ENCODE peak calls at places on chromosomes 3 and 15, in eight cellular contexts. G is EH; C is stimulated activated CD4-positive, alpha-beta T cell treated with anti-CD3 and anti-CD28 coated beads, Interleukin-1b, Interleukin-23, amount 100 ng/mL, for 1 hour; M is ACHN; H is ovary; F is activated CD8-positive, alpha-beta memory T cell treated with anti-CD3 and anti-CD28 coated beads, Interleukin-2, amount 50 U/mL, for 48 hours; J is activated T-cell treated with anti-CD3 and anti-CD28 coated beads, Interleukin-2, amount 50 U/mL, for 24 hours; Y is MM.1S. T is an unnamed sample.

GRCh38 chr3:61719278-61719977 is 158.1 kb downstream of the PTPRG start:
- DNase-seq in H (no peak), Y (no peak), M (no peak), F (no peak), C (no peak), G (no peak), J (no peak), T (no peak)

GRCh38 chr15:28026221-28026620 is 72.9 kb downstream of the OCA2 start:
- DNase-seq in J (no peak), M (no peak), F (no peak), Y (no peak), C (no peak), G (no peak), H (no peak), T (no peak)

GRCh38 chr3:194959217-194959616 is 273.5 kb downstream of the FAM43A start:
- DNase-seq in Y (no peak), G (no peak), J (no peak), H (no peak), C (no peak), F (no peak), M (no peak), T (no peak)

GRCh38 chr3:45736707-45737106 is 47.5 kb downstream of the SACM1L start:
- DNase-seq in C (no peak), J (no peak), M (no peak), F (no peak), H (no peak), G (no peak), Y (no peak), T (no peak)

GRCh38 chr15:71443538-71443937 is 328.3 kb downstream of the THSD4 start:
- DNase-seq in F (peak), Y (peak), J (peak), M (peak), G (peak), C (no peak), H (peak), T (peak)

GRCh38 chr3:107897471-107898180 is 193.2 kb downstream of the CD47 start:
- DNase-seq in Y (no peak), C (no peak), M (no peak), F (no peak), H (no peak), G (peak), J (no peak), T (no peak)

GRCh38 chr15:52282418-52282817 is 13.2 kb downstream of the MYO5C start:
- DNase-seq in Y (no peak), H (no peak), C (no peak), J (no peak), G (no peak), F (no peak), M (no peak), T (no peak)

GRCh38 chr3:25021816-25022215 is 406.2 kb upstream of the RARB start:
- DNase-seq in G (peak), M (no peak), J (no peak), H (no peak), Y (no peak), F (no peak), C (no peak), T (no peak)

GRCh38 chr3:178083906-178084823 is 452.1 kb upstream of the KCNMB2 start:
- DNase-seq in C (no peak), J (no peak), F (no peak), H (no peak), Y (peak), M (peak), G (peak), T (no peak)

GRCh38 chr3:65856907-65857306 is 181.8 kb downstream of the MAGI1 start:
- DNase-seq in H (no peak), F (no peak), C (no peak), G (no peak), J (no peak), M (no peak), Y (no peak), T (no peak)

GRCh38 chr3:124741027-124741426 is 10.8 kb downstream of the UMPS start:
- DNase-seq in C (no peak), J (no peak), G (peak), M (no peak), F (no peak), Y (no peak), H (no peak), T (no peak)

GRCh38 chr3:175199961-175200360 is 340.8 kb downstream of the NAALADL2 start:
- DNase-seq in G (peak), Y (no peak), H (no peak), M (no peak), F (no peak), J (no peak), C (no peak), T (no peak)

GRCh38 chr3:133509482-133509881 is 64.0 kb upstream of the CDV3 start:
- DNase-seq in H (no peak), G (no peak), J (no peak), F (no peak), M (no peak), C (no peak), Y (no peak), T (no peak)

GRCh38 chr3:77186728-77187127 is 146.8 kb downstream of the ROBO2 start:
- DNase-seq in H (no peak), J (no peak), M (no peak), Y (no peak), F (no peak), C (no peak), G (no peak), T (no peak)

GRCh38 chr3:175355801-175356335 is 496.7 kb downstream of the NAALADL2 start:
- DNase-seq in F (no peak), M (no peak), J (no peak), Y (no peak), C (no peak), G (no peak), H (no peak), T (no peak)

GRCh38 chr3:58577269-58577821 is at the start of gene FAM107A:
- DNase-seq in H (no peak), Y (no peak), J (no peak), F (no peak), M (no peak), C (no peak), G (peak), T (no peak)

GRCh38 chr15:32824777-32825176 is 107.0 kb downstream of the GREM1 start:
- DNase-seq in Y (no peak), J (no peak), G (peak), C (no peak), F (no peak), H (no peak), M (peak), T (no peak)

GRCh38 chr3:175163686-175164085 is 304.6 kb downstream of the NAALADL2 start:
- DNase-seq in F (no peak), M (no peak), C (no peak), Y (no peak), H (no peak), J (no peak), G (no peak), T (no peak)

GRCh38 chr3:190260301-190260700 is 61.9 kb downstream of the CLDN1 start:
- DNase-seq in C (no peak), F (no peak), G (no peak), J (no peak), H (no peak), Y (no peak), M (no peak), T (no peak)

GRCh38 chr3:12363397-12364195 is 74.7 kb downstream of the PPARG start:
- DNase-seq in G (no peak), C (no peak), M (no peak), H (no peak), Y (no peak), F (no peak), J (no peak), T (no peak)

GRCh38 chr3:29577250-29577649 is 296.4 kb downstream of the RBMS3 start:
- DNase-seq in G (no peak), Y (no peak), H (no peak), C (no peak), M (no peak), J (no peak), F (no peak), T (no peak)

GRCh38 chr3:131224886-131225550 is 156.6 kb upstream of the NUDT16 start:
- DNase-seq in G (peak), M (no peak), C (no peak), J (no peak), F (no peak), Y (no peak), H (no peak), T (no peak)

GRCh38 chr3:16697437-16698258 is 92.4 kb upstream of the DAZL start:
- DNase-seq in M (no peak), C (no peak), J (no peak), G (peak), Y (no peak), F (no peak), H (no peak), T (no peak)

GRCh38 chr15:78838480-78838879 is 27.2 kb upstream of the ADAMTS7 start:
- DNase-seq in C (no peak), M (no peak), F (no peak), H (no peak), Y (no peak), J (no peak), G (no peak), T (no peak)

GRCh38 chr3:140013220-140013619 is 78.2 kb downstream of the CLSTN2 start:
- DNase-seq in C (no peak), H (no peak), M (no peak), Y (no peak), F (no peak), J (no peak), G (no peak), T (no peak)

GRCh38 chr15:66862111-66862815 is 160.2 kb downstream of the SMAD6 start:
- DNase-seq in Y (no peak), M (peak), F (peak), G (peak), C (no peak), J (no peak), H (no peak), T (peak)